ENCODE peak calls at places on chromosomes 11 and 22, in nine cellular contexts. D is endothelial cell of umbilical vein, E is Peyer's patch, S is ovary, J is heart right ventricle, G is tibial nerve, R is GM12878, Q is aorta, F is lung. I is an unnamed sample. For H3K36me3, the result is how much of the 10 kb centered on the place peaks cover.

GRCh38 chr11:130636672-130637463 is 188.4 kb downstream of the ADAMTS15 start:
- DNase-seq in E (no peak), G (no peak), F (no peak), Q (no peak), D (peak), J (no peak), S (no peak), R (no peak), I (no peak)

GRCh38 chr22:27632451-27633295 is 168.9 kb downstream of the MN1 start:
- DNase-seq in R (no peak), G (no peak), S (no peak), J (peak), Q (peak), F (no peak), D (no peak), E (no peak), I (no peak)

GRCh38 chr11:124674168-124674517 is 439 bp downstream of the SPA17 start:
- DNase-seq in D (no peak), E (no peak), R (no peak), J (no peak), G (no peak), F (no peak), Q (no peak), S (no peak), I (no peak)

GRCh38 chr22:41478891-41479521 is 10.1 kb downstream of the ACO2 start:
- DNase-seq in R (peak), Q (peak), F (peak), S (no peak), J (no peak), E (no peak), G (peak), D (no peak), I (peak)

GRCh38 chr22:34243023-34243422 is 322.7 kb upstream of the LARGE1 start:
- DNase-seq in S (no peak), J (peak), R (no peak), Q (no peak), E (no peak), G (no peak), D (no peak), F (no peak), I (no peak)

GRCh38 chr11:92453055-92453454 is 228.4 kb downstream of the FAT3 start:
- DNase-seq in E (no peak), J (no peak), D (no peak), Q (no peak), R (no peak), S (no peak), G (no peak), F (no peak), I (no peak)

GRCh38 chr11:945986-946385 is 20.3 kb downstream of the AP2A2 start:
- DNase-seq in E (no peak), J (no peak), D (no peak), G (no peak), Q (no peak), R (no peak), S (no peak), F (no peak), I (no peak)

GRCh38 chr11:116535954-116536353 is 236.8 kb downstream of the BUD13 start:
- DNase-seq in E (no peak), R (no peak), J (no peak), G (no peak), S (no peak), D (no peak), F (no peak), Q (peak), I (no peak)

GRCh38 chr11:1753426-1754305 is 3.3 kb upstream of the IFITM10 start:
- DNase-seq in Q (peak), G (no peak), R (no peak), S (no peak), J (no peak), D (no peak), F (no peak), E (no peak), I (no peak)

GRCh38 chr11:77418981-77419592 is 54.8 kb downstream of the PAK1 start:
- DNase-seq in G (no peak), S (no peak), R (no peak), E (no peak), D (no peak), Q (no peak), J (no peak), F (no peak), I (no peak)

DNA sequence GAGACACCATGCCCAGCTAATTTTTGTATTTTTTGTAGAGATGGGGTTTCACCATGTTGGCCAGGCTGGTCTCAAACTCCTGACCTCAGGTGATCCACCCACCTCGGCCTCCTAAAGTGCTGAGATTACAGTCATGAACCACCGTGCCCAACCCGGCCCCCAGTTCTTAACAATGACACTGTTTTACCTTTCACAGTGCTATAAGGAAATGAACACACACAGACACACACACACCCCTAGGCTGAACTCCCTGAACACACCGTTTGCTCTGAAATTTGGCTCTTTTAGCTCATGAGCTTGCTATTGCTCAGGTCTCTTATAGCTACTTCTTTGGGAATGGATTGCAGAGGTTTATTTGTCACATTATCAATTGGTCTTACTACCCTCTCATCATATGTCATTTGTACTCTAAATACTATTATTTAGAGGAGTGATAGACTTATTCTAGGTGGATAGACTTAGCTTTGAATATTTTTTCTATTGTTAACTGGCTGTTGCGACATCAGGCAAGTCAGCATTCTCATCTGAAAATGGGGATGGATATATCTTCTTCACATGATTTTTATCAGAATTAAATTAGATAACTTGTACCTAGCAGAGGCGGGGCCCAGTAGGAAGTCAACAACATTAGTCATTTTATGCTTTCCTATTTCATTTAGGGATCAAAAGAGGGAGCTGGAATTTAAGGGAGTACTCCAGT is 2.1 kb downstream of the LYVE1 start:
- DNase-seq in D (no peak), F (no peak), R (no peak), E (no peak), G (no peak), Q (no peak), J (no peak), S (no peak), I (no peak)
- H3K4me3 ChIP-seq in D (no peak), F (no peak), R (no peak), E (peak), G (no peak), Q (no peak), J (peak), S (no peak), I (no peak)

GRCh38 chr11:27386176-27386575 is 23.2 kb upstream of the CCDC34 start:
- DNase-seq in G (no peak), E (no peak), Q (no peak), F (no peak), D (no peak), S (no peak), R (no peak), J (no peak), I (no peak)
- H3K36me3 ChIP-seq in G (under half), E (under half), Q (under half), F (under half), D (under half), S (under half), R (under half), J (under half), I (under half)

DNA sequence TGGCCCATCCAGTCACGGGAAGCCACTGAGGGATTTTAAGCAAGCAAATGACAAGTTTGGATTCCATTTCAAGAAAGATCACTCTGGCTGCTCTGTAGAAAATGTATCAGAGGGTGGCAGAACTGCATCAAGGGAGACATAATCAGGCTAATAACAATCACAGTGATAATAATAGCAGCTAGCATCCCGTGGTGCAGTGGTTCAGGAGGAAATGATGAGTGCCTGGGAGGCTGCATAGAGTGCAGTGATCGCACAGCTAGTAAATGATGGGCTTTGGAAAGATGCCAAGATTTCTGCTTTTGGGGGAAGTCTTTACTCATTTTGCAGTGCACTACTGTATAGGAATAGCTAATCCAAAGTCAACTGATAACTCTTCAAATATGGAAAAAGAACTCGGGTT is 35.8 kb downstream of the TNRC6B start:
- DNase-seq in D (peak), F (no peak), Q (no peak), J (no peak), R (no peak), E (no peak), G (no peak), S (no peak), I (no peak)
- H3K4me3 ChIP-seq in D (no peak), F (no peak), Q (no peak), J (no peak), R (no peak), E (no peak), G (no peak), S (no peak), I (no peak)

GRCh38 chr22:23275751-23276150 is 95.4 kb downstream of the BCR start:
- DNase-seq in E (no peak), G (no peak), S (no peak), D (no peak), Q (no peak), R (no peak), F (no peak), J (no peak), I (no peak)
- H3K36me3 ChIP-seq in E (half or more), G (half or more), S (under half), D (under half), Q (under half), R (under half), F (under half), J (half or more), I (under half)

GRCh38 chr11:72970557-72971118 is 156.4 kb downstream of the ATG16L2 start:
- DNase-seq in J (no peak), E (no peak), D (no peak), G (no peak), F (no peak), R (no peak), S (no peak), Q (no peak), I (no peak)
- H3K4me3 ChIP-seq in J (no peak), E (no peak), D (no peak), G (no peak), F (no peak), R (peak), S (no peak), Q (no peak), I (no peak)

DNA sequence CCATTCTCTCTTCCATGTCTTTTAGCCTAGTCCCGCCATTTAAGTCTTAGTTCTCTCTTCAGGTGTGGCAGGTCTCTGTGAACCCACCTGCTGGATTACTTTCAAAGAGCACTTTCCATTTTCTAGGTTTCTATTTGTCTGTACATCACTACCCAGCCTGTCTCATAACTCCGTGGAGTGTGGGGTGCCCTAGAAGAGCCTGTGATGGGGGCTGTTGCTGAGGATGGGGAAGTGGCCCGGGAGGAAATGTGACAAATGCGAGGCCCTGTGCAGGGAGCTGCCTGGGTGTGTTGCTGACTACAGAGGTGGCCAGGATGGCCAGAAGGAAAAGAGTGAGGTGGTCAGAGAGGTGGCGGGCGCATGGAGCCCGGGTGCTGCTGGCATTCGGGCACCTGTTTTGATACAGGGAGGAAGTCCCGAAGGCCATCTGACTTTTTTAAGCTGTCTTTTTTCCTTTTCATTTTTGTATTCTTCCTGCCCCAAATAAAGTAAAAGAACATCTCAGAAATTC is 10.7 kb downstream of the DGCR8 start:
- DNase-seq in J (no peak), S (no peak), R (no peak), D (no peak), F (no peak), Q (peak), E (no peak), G (no peak), I (no peak)
- H3K36me3 ChIP-seq in J (half or more), S (under half), R (under half), D (half or more), F (under half), Q (under half), E (half or more), G (half or more), I (half or more)

DNA sequence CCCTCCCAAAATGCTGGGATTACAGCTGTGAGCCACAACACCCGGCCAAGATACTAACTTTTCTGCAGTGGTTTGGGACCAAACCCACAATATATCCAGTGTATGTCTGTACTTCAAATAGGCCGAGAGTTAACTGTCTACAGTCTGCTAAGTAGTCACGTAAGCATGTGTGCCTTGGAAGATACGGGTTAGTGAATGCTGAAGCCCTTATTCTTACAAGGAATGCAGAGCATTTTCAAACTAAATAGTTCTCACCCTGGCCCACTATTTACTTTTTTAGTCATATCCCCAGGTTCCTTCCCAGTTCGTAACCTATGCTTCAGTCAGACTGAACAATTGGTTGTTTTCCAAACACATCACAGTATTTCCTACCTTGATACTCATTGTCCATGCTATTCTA is 176.0 kb downstream of the WNT11 start:
- DNase-seq in E (no peak), Q (no peak), S (no peak), D (peak), F (no peak), J (no peak), R (no peak), G (no peak), I (no peak)
- H3K4me3 ChIP-seq in E (no peak), Q (no peak), S (no peak), D (no peak), F (no peak), J (no peak), R (no peak), G (no peak), I (no peak)

DNA sequence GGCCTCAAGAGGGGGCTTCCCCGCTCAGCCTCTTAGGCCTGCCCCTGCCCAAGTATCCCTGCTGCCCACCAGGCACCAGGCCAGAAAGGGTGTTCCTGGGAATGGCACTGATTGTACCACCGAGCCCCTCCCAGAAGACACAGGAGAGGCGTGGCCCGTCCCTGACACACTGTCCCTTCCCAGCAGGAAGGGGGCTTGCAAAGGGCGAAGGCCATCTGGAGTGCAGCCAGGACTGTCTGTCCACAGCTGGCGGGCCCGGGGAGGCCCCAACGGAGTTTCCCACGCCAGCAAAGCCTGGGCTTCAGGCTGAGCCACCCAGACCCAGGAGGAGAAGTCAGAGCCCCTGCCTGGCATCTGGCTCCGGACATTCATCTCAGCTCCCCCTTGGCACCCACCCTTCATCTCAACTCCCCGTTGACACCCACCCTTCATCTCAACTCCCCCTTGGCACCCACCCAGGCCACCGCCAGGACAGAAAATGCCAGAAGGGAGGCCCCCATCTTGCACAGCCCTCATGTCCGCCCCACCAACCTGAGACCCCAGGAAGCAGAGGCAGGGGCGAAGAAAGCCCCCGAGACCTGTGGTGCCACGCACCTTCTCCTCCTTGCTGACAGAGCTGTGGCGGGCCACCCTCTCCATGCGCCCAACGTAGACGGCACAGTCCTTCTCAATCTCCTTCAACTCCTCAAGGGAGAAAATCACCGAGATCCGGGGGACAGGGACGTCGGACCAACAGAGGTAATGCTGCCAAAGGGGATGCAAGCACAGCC is 19.4 kb downstream of the TUBGCP6 start:
- DNase-seq in E (no peak), Q (no peak), G (no peak), S (no peak), F (no peak), J (no peak), D (no peak), R (no peak), I (no peak)
- H3K36me3 ChIP-seq in E (half or more), Q (under half), G (half or more), S (under half), F (under half), J (half or more), D (under half), R (under half), I (under half)

GRCh38 chr11:31815743-31816466 is 4.8 kb upstream of the PAX6 start:
- DNase-seq in E (peak), J (no peak), S (no peak), F (no peak), G (peak), Q (no peak), R (no peak), D (no peak), I (no peak)

GRCh38 chr11:31810779-31811647 is at the start of gene PAX6:
- DNase-seq in S (no peak), R (peak), G (no peak), Q (peak), D (peak), F (peak), E (peak), J (no peak), I (peak)

GRCh38 chr11:31813961-31814868 is 3.1 kb upstream of the PAX6 start:
- DNase-seq in F (no peak), D (no peak), R (no peak), Q (peak), E (peak), S (no peak), G (no peak), J (no peak), I (no peak)

GRCh38 chr11:31812392-31813241 is 1.5 kb upstream of the PAX6 start:
- DNase-seq in Q (peak), F (no peak), J (no peak), E (no peak), G (no peak), R (no peak), S (no peak), D (peak), I (no peak)

DNA sequence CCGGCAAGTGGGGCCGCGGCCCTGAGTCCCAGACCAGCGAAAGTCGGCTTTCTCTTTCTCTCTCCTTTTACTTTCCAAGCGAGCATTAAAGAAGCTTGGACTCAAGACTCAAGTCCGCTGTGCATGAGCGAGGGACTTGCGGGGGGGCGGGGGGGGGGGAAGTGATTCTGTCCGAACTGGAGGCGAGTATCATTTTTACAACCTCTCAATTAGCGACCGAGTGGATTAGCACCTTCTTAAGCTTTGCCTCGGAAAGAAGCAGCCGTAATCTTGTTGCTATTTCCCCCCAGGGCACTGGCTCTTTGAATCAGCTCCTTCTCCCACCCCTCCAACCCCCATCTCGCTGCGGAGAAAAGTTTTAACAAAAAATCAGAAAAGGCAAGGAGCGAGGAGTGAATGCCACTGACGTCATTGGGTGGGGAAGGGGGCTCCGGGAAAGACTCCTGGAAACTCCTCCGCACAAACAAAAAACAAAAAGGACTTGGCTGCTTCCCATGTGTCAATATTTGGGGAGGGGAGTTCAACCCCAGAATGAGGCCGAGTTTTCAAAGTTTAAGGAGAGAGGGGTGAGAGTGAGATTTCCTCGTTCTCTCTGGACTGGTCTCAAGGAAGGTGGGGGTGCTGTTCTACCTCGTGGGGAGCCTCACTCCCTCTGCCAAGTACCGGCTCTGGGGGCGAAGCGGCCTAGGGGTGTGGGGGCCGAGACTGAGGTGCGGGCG is 2.3 kb upstream of the PAX6 start:
- DNase-seq in G (no peak), Q (no peak), S (no peak), F (no peak), E (peak), D (no peak), R (no peak), J (no peak), I (no peak)
- H3K4me3 ChIP-seq in G (peak), Q (peak), S (peak), F (peak), E (peak), D (no peak), R (peak), J (peak), I (peak)

I was measured in GM06990.